ENCODE peak calls at places on chromosome X, in four cellular contexts. Q, G, R and K are unnamed samples.

GRCh38 chrX:39491548-39492297 is 606.0 kb downstream of the BCOR start:
- DNase-seq in Q (no peak), G (no peak), R (no peak), K (no peak)

GRCh38 chrX:29466441-29466840 is 748.9 kb upstream of the MAGEB2 start:
- DNase-seq in Q (no peak), G (no peak), R (no peak), K (no peak)

GRCh38 chrX:3550160-3550765 is 163.2 kb downstream of the PRKX start:
- DNase-seq in Q (no peak), G (no peak), R (no peak), K (peak)

GRCh38 chrX:44872817-44873414 is at the start of gene KDM6A:
- DNase-seq in Q (peak), G (peak), R (peak), K (peak)

GRCh38 chrX:22310779-22311178 is 38.1 kb downstream of the CBLL2 start:
- DNase-seq in Q (no peak), G (no peak), R (no peak), K (no peak)

GRCh38 chrX:71917621-71918341 is 7.1 kb downstream of the NHSL2 start:
- DNase-seq in Q (no peak), G (no peak), R (no peak), K (peak)

GRCh38 chrX:1893758-1894294 is 279.0 kb downstream of the ASMT start:
- DNase-seq in Q (no peak), G (no peak), R (no peak), K (no peak)

GRCh38 chrX:43940811-43941210 is 32.4 kb downstream of the NDP start:
- DNase-seq in Q (no peak), G (no peak), R (no peak), K (peak)

GRCh38 chrX:116379854-116380253 is 56.6 kb upstream of the SLC6A14 start:
- DNase-seq in Q (no peak), G (no peak), R (peak), K (peak)

GRCh38 chrX:101658661-101659477 is 781 bp downstream of the ARMCX2 start:
- DNase-seq in Q (peak), G (no peak), R (peak), K (peak)

GRCh38 chrX:40209951-40210617 is 112.3 kb upstream of the BCOR start:
- DNase-seq in Q (no peak), G (no peak), R (no peak), K (peak)

GRCh38 chrX:20265726-20266681 is 705 bp downstream of the RPS6KA3 start:
- DNase-seq in Q (peak), G (no peak), R (peak), K (peak)

GRCh38 chrX:97728225-97728624 is 844.5 kb downstream of the RPA4 start:
- DNase-seq in Q (no peak), G (no peak), R (no peak), K (no peak)

GRCh38 chrX:17377047-17377692 is 2.2 kb downstream of the NHS start:
- DNase-seq in Q (peak), G (no peak), R (peak), K (peak)

GRCh38 chrX:136636121-136636520 is 11.8 kb upstream of the CD40LG start:
- DNase-seq in Q (no peak), G (no peak), R (no peak), K (no peak)

GRCh38 chrX:81120936-81121351 is 80.8 kb downstream of the HMGN5 start:
- DNase-seq in Q (no peak), G (no peak), R (peak), K (peak)

GRCh38 chrX:134679226-134679625 is 21.0 kb upstream of the PLAC1 start:
- DNase-seq in Q (no peak), G (no peak), R (no peak), K (no peak)

GRCh38 chrX:145727476-145727875 is 90.2 kb upstream of the SLITRK2 start:
- DNase-seq in Q (no peak), G (no peak), R (no peak), K (no peak)

GRCh38 chrX:24983931-24984330 is 31.8 kb downstream of the ARX start:
- DNase-seq in Q (no peak), G (no peak), R (no peak), K (no peak)

GRCh38 chrX:154486396-154487207 is at the start of gene UBL4A:
- DNase-seq in Q (peak), G (no peak), R (peak), K (peak)

GRCh38 chrX:96432647-96433046 is 252.0 kb upstream of the DIAPH2 start:
- DNase-seq in Q (no peak), G (no peak), R (no peak), K (no peak)

GRCh38 chrX:142089193-142089592 is 115.9 kb downstream of the MAGEC2 start:
- DNase-seq in Q (no peak), G (no peak), R (no peak), K (peak)

GRCh38 chrX:69170319-69170718 is 5.1 kb upstream of the PJA1 start:
- DNase-seq in Q (no peak), G (no peak), R (no peak), K (no peak)

GRCh38 chrX:15960237-15960636 is 105.6 kb upstream of the AP1S2 start:
- DNase-seq in Q (no peak), G (no peak), R (no peak), K (no peak)